ENCODE peak calls at places on chromosomes 7 and 10, in six cellular contexts. S is sigmoid colon, B is right lobe of liver, O is IMR-90, N is A549, V is breast epithelium. Z is an unnamed sample.

GRCh38 chr10:74642901-74643585 is 183.4 kb upstream of the KAT6B start:
- DNase-seq in S (no peak), B (no peak), O (no peak), N (no peak), V (no peak), Z (no peak)

GRCh38 chr7:111138196-111138569 is 47.3 kb downstream of the LRRN3 start:
- DNase-seq in S (no peak), B (no peak), O (peak), N (no peak), V (no peak), Z (no peak)

GRCh38 chr10:112775892-112776679 is 174.0 kb upstream of the TCF7L2 start:
- DNase-seq in S (no peak), B (no peak), O (no peak), N (no peak), V (no peak), Z (no peak)

GRCh38 chr7:121182281-121182680 is 146.5 kb upstream of the WNT16 start:
- DNase-seq in S (no peak), B (no peak), O (no peak), N (no peak), V (no peak), Z (no peak)

GRCh38 chr10:96721207-96721572 is 876 bp upstream of the PIK3AP1 start:
- DNase-seq in S (no peak), B (no peak), O (no peak), N (no peak), V (no peak), Z (no peak)

GRCh38 chr10:24952701-24953349 is 419 bp upstream of the PRTFDC1 start:
- DNase-seq in S (peak), B (peak), O (peak), N (peak), V (peak), Z (peak)

GRCh38 chr7:121337398-121337797 is 8.6 kb downstream of the WNT16 start:
- DNase-seq in S (no peak), B (no peak), O (no peak), N (no peak), V (no peak), Z (peak)

GRCh38 chr7:17532861-17533404 is 234.5 kb downstream of the AHR start:
- DNase-seq in S (no peak), B (no peak), O (peak), N (peak), V (no peak), Z (no peak)

GRCh38 chr10:133264455-133264854 is 12.2 kb downstream of the ADAM8 start:
- DNase-seq in S (no peak), B (no peak), O (no peak), N (no peak), V (no peak), Z (no peak)

GRCh38 chr7:40298421-40298820 is 163.6 kb downstream of the SUGCT start:
- DNase-seq in S (no peak), B (no peak), O (peak), N (no peak), V (no peak), Z (no peak)

GRCh38 chr7:7812112-7812511 is 93.7 kb upstream of the RPA3 start:
- DNase-seq in S (no peak), B (no peak), O (no peak), N (no peak), V (no peak), Z (no peak)

GRCh38 chr7:90660100-90660499 is 64.0 kb downstream of the CDK14 start:
- DNase-seq in S (no peak), B (no peak), O (no peak), N (no peak), V (no peak), Z (no peak)

GRCh38 chr7:44590910-44591309 is 8.9 kb upstream of the TMED4 start:
- DNase-seq in S (no peak), B (no peak), O (no peak), N (no peak), V (no peak), Z (no peak)

GRCh38 chr10:114301951-114302710 is 63.1 kb downstream of the VWA2 start:
- DNase-seq in S (peak), B (no peak), O (no peak), N (no peak), V (no peak), Z (no peak)

GRCh38 chr7:3464900-3465622 is 164.0 kb downstream of the SDK1 start:
- DNase-seq in S (no peak), B (no peak), O (no peak), N (no peak), V (no peak), Z (no peak)

GRCh38 chr7:47497367-47498096 is 84.4 kb downstream of the TNS3 start:
- DNase-seq in S (no peak), B (no peak), O (no peak), N (no peak), V (no peak), Z (no peak)

GRCh38 chr10:43108951-43109350 is 29.3 kb upstream of the CSGALNACT2 start:
- DNase-seq in S (no peak), B (peak), O (no peak), N (no peak), V (no peak), Z (no peak)

GRCh38 chr7:132455306-132455705 is 121.0 kb downstream of the PLXNA4 start:
- DNase-seq in S (no peak), B (no peak), O (no peak), N (no peak), V (no peak), Z (no peak)

GRCh38 chr7:131627589-131628212 is 71.3 kb upstream of the PODXL start:
- DNase-seq in S (no peak), B (no peak), O (no peak), N (no peak), V (no peak), Z (no peak)

GRCh38 chr7:30778246-30779025 is 7.2 kb downstream of the MINDY4 start:
- DNase-seq in S (no peak), B (no peak), O (peak), N (no peak), V (no peak), Z (no peak)

DNA sequence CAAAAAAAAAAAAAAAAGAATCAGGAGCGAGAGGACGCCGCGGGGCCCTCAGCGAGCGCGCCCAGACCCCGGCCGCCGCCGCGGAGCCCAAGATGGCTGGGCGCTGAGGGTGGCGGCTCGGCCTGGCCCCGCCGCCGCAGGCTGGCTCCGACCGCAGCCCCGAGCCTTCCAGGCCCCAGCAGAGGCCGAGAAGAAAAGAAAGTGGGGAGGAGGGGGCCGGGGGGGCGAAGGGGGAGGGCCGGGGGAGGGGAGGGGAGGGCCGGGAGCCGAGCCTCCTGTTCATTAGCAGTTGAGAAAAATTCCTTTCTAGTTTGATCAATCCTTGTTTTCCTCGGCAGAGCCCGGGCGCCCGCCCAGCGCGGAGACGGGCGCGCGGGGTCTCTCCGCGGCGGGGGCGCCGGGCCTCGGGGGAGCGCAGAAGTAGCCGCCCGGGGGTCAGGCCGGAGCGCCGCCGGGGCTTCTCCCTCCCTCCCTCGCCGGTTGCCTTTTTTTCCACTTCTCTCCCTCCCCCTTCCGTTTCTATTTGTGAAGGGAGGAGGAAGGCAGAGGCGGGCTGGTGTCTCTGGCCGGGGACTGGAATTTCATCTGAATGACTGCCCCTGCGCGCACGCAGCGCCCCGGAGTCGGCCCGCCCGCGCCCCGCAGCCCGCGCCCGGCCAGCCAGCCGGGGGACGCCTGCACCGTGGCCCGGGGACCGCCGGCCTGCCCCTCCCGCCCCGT is 773 bp upstream of the TRIM8 start:
- DNase-seq in S (peak), B (peak), O (peak), N (peak), V (peak), Z (peak)
- TF ChIP-seq POLR2A in S (peak), B (peak), O (peak), N (no peak), V (no peak), Z (no peak)

DNA sequence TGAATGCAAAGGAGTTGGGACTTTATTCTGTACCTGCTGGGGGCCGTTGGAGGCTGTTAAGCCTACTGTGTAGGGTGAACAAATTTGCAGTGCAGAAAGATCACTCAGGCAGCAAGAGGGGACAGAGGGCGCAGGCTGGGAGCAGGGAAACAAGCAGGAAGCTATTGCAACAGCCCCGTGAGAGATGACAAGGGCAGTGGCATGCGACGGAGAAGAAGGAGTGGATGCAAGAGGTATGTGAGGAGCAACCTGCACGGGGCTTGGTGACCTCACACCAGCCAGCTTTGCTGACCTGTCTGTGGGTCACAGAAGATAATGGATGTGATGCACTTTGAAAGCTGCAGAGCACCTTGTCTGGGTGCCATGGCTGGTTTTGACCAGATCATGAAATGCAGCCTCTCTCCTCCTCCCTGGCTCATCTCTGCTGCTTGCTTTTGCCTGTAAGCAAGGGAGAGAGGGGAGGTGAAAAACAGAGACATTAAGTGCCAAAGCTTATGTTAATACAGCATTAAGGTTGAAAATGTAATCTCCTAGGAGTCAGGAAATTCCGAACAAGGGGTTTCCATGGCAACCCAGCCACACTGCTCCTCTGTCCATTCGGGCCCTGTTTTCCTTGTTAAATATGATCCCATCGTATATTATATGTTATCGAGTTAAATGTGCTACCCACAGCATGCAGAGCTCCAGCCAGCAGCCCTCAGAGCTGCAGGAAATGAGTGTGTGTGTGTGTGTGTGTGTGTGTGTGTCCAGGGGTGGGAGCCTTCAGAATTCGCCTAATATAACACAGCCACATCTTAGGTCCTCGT is 314.3 kb upstream of the ZMIZ1 start:
- DNase-seq in S (no peak), B (no peak), O (peak), N (no peak), V (no peak), Z (no peak)
- TF ChIP-seq POLR2A in S (no peak), B (no peak), O (no peak), N (no peak), V (no peak), Z (no peak)

DNA sequence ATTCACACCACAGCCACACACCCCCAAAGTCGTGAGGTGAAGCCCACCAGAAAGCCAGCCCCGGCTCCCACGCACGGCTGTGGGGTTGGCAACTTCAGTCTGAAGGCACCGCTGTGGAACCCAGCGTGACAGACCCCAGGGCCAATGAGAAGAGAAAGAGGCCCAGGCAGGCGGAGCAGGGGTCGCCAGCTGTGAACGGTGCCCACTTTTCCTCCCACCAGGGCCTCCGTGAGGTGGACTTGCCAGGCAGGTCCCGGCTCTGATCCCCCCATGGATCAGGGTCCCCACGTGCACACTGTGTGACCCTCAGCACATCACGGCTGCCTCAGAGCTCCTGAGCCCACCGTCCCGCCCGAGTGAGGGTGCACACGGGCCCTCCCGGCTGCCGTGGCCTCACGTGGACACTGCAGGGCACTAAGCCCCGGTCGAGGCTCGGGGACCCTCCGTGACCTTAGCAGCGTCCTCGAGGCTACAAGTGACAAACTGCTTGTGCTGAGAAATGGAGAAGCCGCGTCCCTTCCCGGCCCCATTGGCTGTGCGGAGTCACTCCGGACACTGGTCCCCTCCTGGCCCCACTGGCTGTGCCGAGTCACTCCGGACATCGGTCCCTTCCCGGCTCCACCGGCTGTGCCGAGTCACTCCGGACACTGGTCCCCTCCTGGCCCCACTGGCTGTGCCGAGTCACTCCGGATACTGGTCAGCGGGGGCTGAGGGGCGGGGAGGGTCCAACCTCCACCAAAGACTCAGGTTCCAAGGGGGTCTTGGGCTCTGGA is 72.4 kb upstream of the PDGFA start:
- DNase-seq in S (no peak), B (peak), O (no peak), N (no peak), V (no peak), Z (no peak)
- TF ChIP-seq POLR2A in S (no peak), B (no peak), O (no peak), N (no peak), V (no peak), Z (no peak)

GRCh38 chr10:58782876-58783859 is 270.5 kb downstream of the BICC1 start:
- DNase-seq in S (peak), B (no peak), O (peak), N (no peak), V (no peak), Z (no peak)
- TF ChIP-seq POLR2A in S (no peak), B (no peak), O (no peak), N (no peak), V (no peak), Z (no peak)

GRCh38 chr10:99873846-99874245 is 91.4 kb downstream of the ABCC2 start:
- DNase-seq in S (no peak), B (no peak), O (no peak), N (no peak), V (no peak), Z (no peak)

GRCh38 chr10:99872367-99873162 is 90.1 kb downstream of the ABCC2 start:
- DNase-seq in S (no peak), B (no peak), O (peak), N (peak), V (no peak), Z (no peak)

GRCh38 chr10:99875473-99875872 is 93.0 kb downstream of the ABCC2 start:
- DNase-seq in S (no peak), B (no peak), O (peak), N (no peak), V (no peak), Z (no peak)

GRCh38 chr10:99870051-99870730 is 87.8 kb downstream of the ABCC2 start:
- DNase-seq in S (no peak), B (no peak), O (no peak), N (no peak), V (no peak), Z (no peak)

GRCh38 chr10:99874341-99875085 is 92.1 kb downstream of the ABCC2 start:
- DNase-seq in S (no peak), B (no peak), O (no peak), N (no peak), V (no peak), Z (no peak)
- TF ChIP-seq POLR2A in S (no peak), B (no peak), O (no peak), N (no peak), V (no peak), Z (no peak)

GRCh38 chr10:120015064-120015463 is 122.5 kb downstream of the SEC23IP start:
- DNase-seq in S (no peak), B (no peak), O (no peak), N (no peak), V (no peak), Z (no peak)

GRCh38 chr10:120017731-120018130 is 125.2 kb downstream of the SEC23IP start:
- DNase-seq in S (no peak), B (no peak), O (no peak), N (no peak), V (no peak), Z (no peak)

GRCh38 chr10:120018695-120019094 is 126.2 kb downstream of the SEC23IP start:
- DNase-seq in S (no peak), B (no peak), O (no peak), N (no peak), V (no peak), Z (no peak)

GRCh38 chr10:120022357-120022756 is 129.8 kb downstream of the SEC23IP start:
- DNase-seq in S (no peak), B (no peak), O (no peak), N (no peak), V (no peak), Z (no peak)

GRCh38 chr10:120019568-120019967 is 127.0 kb downstream of the SEC23IP start:
- DNase-seq in S (no peak), B (no peak), O (no peak), N (no peak), V (no peak), Z (no peak)
- TF ChIP-seq POLR2A in S (no peak), B (no peak), O (no peak), N (no peak), V (no peak), Z (no peak)

DNA sequence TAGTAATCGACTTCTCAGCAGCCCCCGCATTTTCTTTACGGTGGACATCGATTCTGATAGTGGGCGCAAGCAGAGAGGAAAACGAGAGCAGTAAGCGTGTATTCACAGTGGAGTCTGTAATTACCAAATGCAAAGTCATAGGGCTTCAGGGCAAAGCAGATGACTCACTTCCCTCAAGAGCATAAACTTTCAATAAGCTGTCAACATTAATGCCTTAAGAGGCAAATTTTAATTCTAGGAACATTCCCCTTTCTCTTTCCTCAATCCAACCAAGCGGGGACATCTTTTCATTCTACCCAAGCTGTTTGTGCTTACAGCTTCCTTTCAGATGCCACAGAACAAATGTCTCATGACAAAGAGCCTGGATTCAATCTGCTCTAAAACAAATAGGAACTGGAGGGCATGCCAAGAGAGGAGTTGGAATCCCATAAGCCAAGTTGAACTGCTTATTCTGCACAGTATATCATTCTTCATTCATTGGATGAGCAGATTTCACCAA is 48.6 kb downstream of the MALSU1 start:
- DNase-seq in S (no peak), B (no peak), O (peak), N (peak), V (no peak), Z (peak)
- TF ChIP-seq POLR2A in S (no peak), B (no peak), O (no peak), N (no peak), V (no peak), Z (no peak)

GRCh38 chr10:27745719-27746363 is at the start of gene MKX:
- DNase-seq in S (peak), B (peak), O (peak), N (peak), V (no peak), Z (no peak)
- TF ChIP-seq POLR2A in S (no peak), B (no peak), O (no peak), N (no peak), V (no peak), Z (no peak)

DNA sequence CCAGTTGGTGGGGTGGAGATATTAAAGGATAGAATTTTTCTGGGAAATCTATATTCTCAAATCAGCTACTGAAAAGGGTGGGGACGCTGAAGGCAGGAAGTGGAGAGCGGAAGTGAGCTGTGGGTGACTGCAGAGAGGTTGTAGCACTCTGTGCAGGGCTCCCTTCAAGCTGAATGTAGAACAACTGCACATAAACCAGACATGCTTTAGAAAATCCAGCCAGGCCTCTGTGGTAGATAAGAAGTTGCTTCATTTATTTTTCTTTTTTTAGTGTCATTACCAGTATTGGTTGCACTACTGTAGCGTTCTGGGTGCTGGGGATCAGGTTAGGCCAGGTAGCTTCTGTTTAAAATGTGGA is 127.8 kb downstream of the CELF2 start:
- DNase-seq in S (no peak), B (no peak), O (no peak), N (no peak), V (no peak), Z (no peak)
- TF ChIP-seq POLR2A in S (no peak), B (no peak), O (no peak), N (no peak), V (no peak), Z (no peak)